ENCODE peak calls at places on chromosomes 3 and 15, in four cellular contexts. L is CD8-positive, alpha-beta T cell; E is GM23248; B is ovary. N is an unnamed sample.
A peak's percentile ranks its signal among the peaks of the same experiment; 100 is the strongest.

GRCh38 chr15:66748320-66748779 is 46.3 kb downstream of the SMAD6 start:
- DNase-seq in L (no peak), E (peak; percentile 76), B (no peak), N (no peak)

GRCh38 chr3:184186184-184186901 is at the start of gene ABCF3:
- DNase-seq in L (no peak), E (peak; percentile 82), B (no peak), N (no peak)

GRCh38 chr3:53588122-53588521 is 93.7 kb downstream of the CACNA1D start:
- DNase-seq in L (no peak), E (no peak), B (no peak), N (no peak)

GRCh38 chr3:44729384-44729910 is at the start of gene ZNF501:
- DNase-seq in L (peak; percentile 78), E (peak; percentile 91), B (peak; percentile 91), N (peak; percentile 92)

GRCh38 chr3:55292360-55292759 is 194.7 kb downstream of the WNT5A start:
- DNase-seq in L (no peak), E (no peak), B (no peak), N (no peak)

GRCh38 chr3:127802620-127803019 is 19.7 kb downstream of the MGLL start:
- DNase-seq in L (no peak), E (no peak), B (no peak), N (no peak)

GRCh38 chr15:60582370-60583036 is 103.6 kb upstream of the ICE2 start:
- DNase-seq in L (no peak), E (no peak), B (no peak), N (no peak)

GRCh38 chr15:85870216-85871014 is 75.7 kb upstream of the KLHL25 start:
- DNase-seq in L (no peak), E (no peak), B (no peak), N (no peak)

GRCh38 chr15:40664909-40665308 is 30.1 kb upstream of the RAD51 start:
- DNase-seq in L (no peak), E (no peak), B (no peak), N (no peak)

GRCh38 chr3:196995027-196995426 is 26.4 kb upstream of the PIGZ start:
- DNase-seq in L (no peak), E (no peak), B (no peak), N (no peak)

GRCh38 chr15:34122771-34123183 is 20.9 kb downstream of the PGBD4 start:
- DNase-seq in L (no peak), E (peak; percentile 94), B (no peak), N (no peak)

GRCh38 chr15:94203321-94203720 is 28.0 kb upstream of the MCTP2 start:
- DNase-seq in L (no peak), E (no peak), B (no peak), N (no peak)

GRCh38 chr3:151320131-151320530 is 3.5 kb upstream of the GPR87 start:
- DNase-seq in L (no peak), E (no peak), B (no peak), N (no peak)

GRCh38 chr3:143241556-143241955 is 122.0 kb downstream of the CHST2 start:
- DNase-seq in L (no peak), E (peak; percentile 55), B (no peak), N (no peak)

GRCh38 chr3:126259411-126260391 is 79.3 kb upstream of the ALDH1L1 start:
- DNase-seq in L (no peak), E (peak; percentile 60), B (peak; percentile 77), N (peak; percentile 53)

GRCh38 chr15:48667701-48668100 is 22.2 kb upstream of the FBN1 start:
- DNase-seq in L (no peak), E (peak; percentile 89), B (no peak), N (no peak)

GRCh38 chr3:177089901-177090300 is 107.4 kb downstream of the TBL1XR1 start:
- DNase-seq in L (no peak), E (no peak), B (no peak), N (no peak)

GRCh38 chr3:195255571-195256501 is 15.1 kb downstream of the XXYLT1 start:
- DNase-seq in L (no peak), E (no peak), B (no peak), N (no peak)
- H3K4me1 ChIP-seq in L (peaks cover 38% of the 10 kb centered on the region), E (peaks cover 23% of the 10 kb centered on the region), B (peaks cover 7% of the 10 kb centered on the region), N (no peaks in the 10 kb centered on the region)

DNA sequence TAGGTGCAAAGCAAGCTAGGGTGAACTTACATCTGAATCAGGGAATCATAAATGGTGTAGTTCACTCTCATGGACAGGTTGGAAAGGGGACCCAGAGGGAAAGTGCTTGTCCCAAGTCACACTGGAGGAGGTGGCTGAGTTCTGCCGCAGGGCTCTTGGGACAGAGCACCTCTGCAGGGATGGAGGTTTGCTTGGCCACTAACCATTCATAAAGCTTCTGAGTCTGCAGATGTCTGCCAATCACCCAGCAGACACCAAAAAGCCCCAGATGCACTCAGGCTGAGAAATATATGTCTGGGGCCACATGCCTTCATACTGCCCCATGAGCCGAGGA is 17.9 kb upstream of the RTP2 start:
- DNase-seq in L (no peak), E (no peak), B (no peak), N (no peak)
- H3K27ac ChIP-seq in L (no peak overlapping the region), E (no peak overlapping the region), B (no peak overlapping the region), N (no peak overlapping the region)

DNA sequence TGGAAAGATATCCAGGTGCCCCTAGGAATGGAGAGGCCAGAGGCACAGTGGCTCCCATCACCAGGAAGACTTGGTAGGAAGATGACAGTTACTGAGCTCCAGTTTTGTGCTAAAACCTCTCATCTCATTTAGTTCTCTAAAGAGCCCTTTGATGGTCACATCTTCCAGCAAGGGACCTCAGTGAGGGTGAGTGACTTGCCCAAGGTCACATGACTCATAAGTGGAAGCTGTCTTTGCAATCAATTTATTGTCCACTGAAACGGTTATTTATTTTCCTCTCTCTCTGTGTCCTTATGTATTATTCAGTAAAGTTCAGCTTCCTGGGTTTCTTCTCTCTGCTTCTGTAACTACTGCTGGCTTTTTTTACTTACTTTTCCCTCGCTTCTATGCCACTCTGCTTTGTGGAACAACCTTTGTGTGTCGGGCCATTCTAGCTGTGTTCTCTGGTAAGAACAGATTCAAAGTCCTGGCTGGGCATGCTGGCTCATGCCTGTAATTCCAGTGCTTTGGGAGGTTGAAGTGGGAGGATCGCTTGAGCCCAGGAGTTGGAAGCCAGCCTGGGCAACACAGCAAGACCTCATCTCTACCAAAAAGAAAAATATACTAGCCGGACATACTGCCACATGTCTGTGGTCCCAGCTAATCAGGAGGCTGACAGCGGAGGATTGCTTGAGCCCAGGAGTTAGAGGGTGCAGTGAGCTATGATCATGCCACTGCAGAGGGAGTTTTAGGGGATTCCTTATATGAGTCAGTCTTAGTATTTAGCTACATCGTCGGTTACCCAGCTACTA is 55.9 kb downstream of the PDIA5 start:
- DNase-seq in L (no peak), E (peak; percentile 49), B (no peak), N (no peak)
- H3K36me3 ChIP-seq in L (peaks cover 3% of the 10 kb centered on the region), E (peaks cover 14% of the 10 kb centered on the region), B (no peaks in the 10 kb centered on the region), N (no peaks in the 10 kb centered on the region)

DNA sequence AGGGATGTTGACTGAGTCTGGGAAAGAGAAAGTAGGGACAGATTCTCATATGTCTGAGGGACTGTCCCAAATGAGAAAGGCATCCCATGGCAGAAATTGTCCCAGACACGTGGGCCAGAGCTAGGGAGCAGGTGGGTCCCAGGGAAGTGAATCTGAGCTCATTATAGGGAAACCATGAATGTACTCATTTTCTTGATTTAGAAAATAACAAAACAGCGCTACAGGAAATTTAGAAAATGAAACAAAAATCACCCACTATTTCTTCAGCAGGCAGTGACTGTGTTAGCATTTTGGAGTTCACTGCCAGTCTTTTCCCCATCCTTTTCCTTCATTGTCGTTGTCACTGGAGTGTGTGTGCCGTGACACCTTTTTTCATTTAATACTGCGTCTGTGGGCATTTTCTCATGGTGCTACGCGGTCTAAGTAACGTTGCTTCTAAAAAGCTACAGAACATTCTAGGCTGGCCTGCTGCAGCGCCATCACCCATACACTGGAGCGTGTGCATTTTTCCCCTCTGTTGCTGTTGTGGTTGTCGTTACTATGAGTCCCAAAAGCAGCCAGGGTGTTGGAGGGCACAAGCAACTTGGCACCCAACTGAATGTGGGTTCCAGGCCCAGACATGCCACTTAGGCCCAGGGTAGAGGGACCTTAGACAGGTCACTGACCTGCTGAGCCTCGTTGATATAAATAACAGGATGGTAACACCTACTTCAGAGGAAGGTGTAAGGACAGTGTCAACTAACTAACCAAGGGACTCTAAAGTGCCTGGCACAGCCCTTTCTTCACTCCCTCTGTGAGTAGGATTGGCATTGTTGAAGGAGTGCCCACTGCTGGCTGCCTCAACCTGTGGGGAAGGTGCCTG is 3.2 kb downstream of the CSK start:
- DNase-seq in L (no peak), E (no peak), B (no peak), N (no peak)
- H3K4me1 ChIP-seq in L (peaks cover 68% of the 10 kb centered on the region), E (peaks cover 33% of the 10 kb centered on the region), B (peaks cover 28% of the 10 kb centered on the region), N (no peaks in the 10 kb centered on the region)

GRCh38 chr3:31815006-31815405 is 166.1 kb downstream of the OSBPL10 start:
- DNase-seq in L (no peak), E (no peak), B (no peak), N (no peak)
- H3K27ac ChIP-seq in L (no peak overlapping the region), E (no peak overlapping the region), B (no peak overlapping the region), N (no peak overlapping the region)

DNA sequence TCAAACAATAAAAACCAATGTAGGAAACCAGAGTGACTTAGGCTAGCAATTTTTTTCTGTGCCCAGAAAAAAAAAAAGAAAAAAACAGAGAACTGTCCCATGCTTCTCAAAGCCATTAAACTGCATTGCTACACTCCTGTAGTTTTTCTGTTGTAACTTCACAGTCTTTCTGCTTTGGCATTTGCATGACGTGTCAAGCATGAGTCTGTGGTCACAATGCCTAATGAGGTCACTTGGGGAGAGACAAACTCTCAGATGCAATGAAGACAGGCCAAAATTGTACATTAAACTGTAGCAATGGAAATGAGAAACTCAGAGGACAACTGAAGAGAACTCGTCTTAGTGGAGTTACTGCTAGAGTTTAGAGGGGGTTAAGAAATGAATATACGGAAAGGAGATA is 30.8 kb downstream of the CCDC80 start:
- DNase-seq in L (no peak), E (peak; percentile 94), B (no peak), N (no peak)
- H3K36me3 ChIP-seq in L (no peaks in the 10 kb centered on the region), E (peaks cover 91% of the 10 kb centered on the region), B (no peaks in the 10 kb centered on the region), N (no peaks in the 10 kb centered on the region)

GRCh38 chr3:38136272-38136806 is 588 bp downstream of the ACAA1 start:
- DNase-seq in L (no peak), E (peak; percentile 72), B (peak; percentile 65), N (peak; percentile 60)
- H3K4me1 ChIP-seq in L (peaks cover 45% of the 10 kb centered on the region), E (peaks cover 15% of the 10 kb centered on the region), B (peaks cover 21% of the 10 kb centered on the region), N (peaks cover 25% of the 10 kb centered on the region)

GRCh38 chr15:64934023-64934422 is 22.3 kb downstream of the ANKDD1A start:
- DNase-seq in L (no peak), E (no peak), B (no peak), N (no peak)
- H3K27ac ChIP-seq in L (no peak overlapping the region), E (no peak overlapping the region), B (no peak overlapping the region), N (no peak overlapping the region)

DNA sequence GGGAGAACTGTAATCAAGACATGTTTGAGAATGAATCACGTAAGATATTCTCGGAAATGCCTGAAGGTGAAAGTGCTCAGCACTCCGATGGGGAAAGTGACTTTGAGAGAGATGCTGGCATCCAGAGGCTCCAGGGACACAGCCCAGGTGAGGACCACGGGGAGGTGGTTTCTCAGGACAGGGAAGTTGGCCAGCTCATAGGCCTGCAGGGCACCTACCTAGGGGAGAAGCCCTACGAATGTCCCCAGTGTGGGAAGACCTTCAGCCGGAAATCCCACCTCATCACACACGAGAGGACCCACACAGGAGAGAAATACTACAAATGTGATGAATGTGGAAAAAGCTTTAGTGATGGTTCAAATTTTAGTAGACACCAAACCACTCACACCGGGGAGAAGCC is 19.8 kb downstream of the ZSCAN2 start:
- DNase-seq in L (no peak), E (no peak), B (no peak), N (no peak)
- H3K36me3 ChIP-seq in L (peaks cover 18% of the 10 kb centered on the region), E (peaks cover 5% of the 10 kb centered on the region), B (no peaks in the 10 kb centered on the region), N (peaks cover 5% of the 10 kb centered on the region)

N was measured in pancreas.